ENCODE peak calls at places on chromosomes 5 and 9, in six cellular contexts. One of them, this sample, is unnamed. For H3K36me3, the result is how much of the 10 kb centered on the place peaks cover.

GRCh38 chr5:16679863-16680262 is 63.1 kb upstream of the RETREG1 start:
- DNase-seq in HCT116: no peak
- DNase-seq in HepG2: no peak
- DNase-seq in K562: no peak
- DNase-seq in GM12878: no peak
- DNase-seq in Panc1: no peak
- DNase-seq in this sample: no peak

GRCh38 chr5:82735160-82735789 is 341.9 kb downstream of the TMEM167A start:
- DNase-seq in HCT116: peak
- DNase-seq in HepG2: peak
- DNase-seq in K562: peak
- DNase-seq in GM12878: no peak
- DNase-seq in Panc1: no peak
- DNase-seq in this sample: no peak

GRCh38 chr5:55771175-55771655 is 33.4 kb downstream of the DDX4 start:
- DNase-seq in HCT116: no peak
- DNase-seq in HepG2: no peak
- DNase-seq in K562: no peak
- DNase-seq in GM12878: no peak
- DNase-seq in Panc1: no peak
- DNase-seq in this sample: no peak

GRCh38 chr9:74755999-74756398 is 131.7 kb downstream of the TRPM6 start:
- DNase-seq in HCT116: no peak
- DNase-seq in HepG2: no peak
- DNase-seq in K562: no peak
- DNase-seq in GM12878: no peak
- DNase-seq in Panc1: no peak
- DNase-seq in this sample: no peak

GRCh38 chr5:143653256-143653655 is 158.7 kb upstream of the HMHB1 start:
- DNase-seq in HCT116: no peak
- DNase-seq in HepG2: no peak
- DNase-seq in K562: no peak
- DNase-seq in GM12878: peak
- DNase-seq in Panc1: no peak
- DNase-seq in this sample: no peak

GRCh38 chr5:67366961-67367360 is 170.4 kb upstream of the CD180 start:
- DNase-seq in HCT116: no peak
- DNase-seq in HepG2: no peak
- DNase-seq in K562: no peak
- DNase-seq in GM12878: no peak
- DNase-seq in Panc1: no peak
- DNase-seq in this sample: no peak

GRCh38 chr5:60993875-60994571 is 49.0 kb downstream of the NDUFAF2 start:
- DNase-seq in HCT116: no peak
- DNase-seq in HepG2: no peak
- DNase-seq in K562: no peak
- DNase-seq in GM12878: no peak
- DNase-seq in Panc1: no peak
- DNase-seq in this sample: no peak

GRCh38 chr5:88826959-88827585 is 55.9 kb downstream of the MEF2C start:
- DNase-seq in HCT116: peak
- DNase-seq in HepG2: no peak
- DNase-seq in K562: peak
- DNase-seq in GM12878: peak
- DNase-seq in Panc1: no peak
- DNase-seq in this sample: no peak

GRCh38 chr9:92637886-92638620 is 31.9 kb downstream of the IPPK start:
- DNase-seq in HCT116: no peak
- DNase-seq in HepG2: no peak
- DNase-seq in K562: no peak
- DNase-seq in GM12878: no peak
- DNase-seq in Panc1: no peak
- DNase-seq in this sample: no peak

GRCh38 chr5:154172785-154173184 is 17.7 kb upstream of the GALNT10 start:
- DNase-seq in HCT116: no peak
- DNase-seq in HepG2: no peak
- DNase-seq in K562: no peak
- DNase-seq in GM12878: no peak
- DNase-seq in Panc1: no peak
- DNase-seq in this sample: no peak

GRCh38 chr5:137137013-137137632 is 362.0 kb downstream of the SPOCK1 start:
- DNase-seq in HCT116: no peak
- DNase-seq in HepG2: no peak
- DNase-seq in K562: no peak
- DNase-seq in GM12878: no peak
- DNase-seq in Panc1: no peak
- DNase-seq in this sample: peak

GRCh38 chr5:2112128-2112808 is 229.5 kb upstream of the IRX4 start:
- DNase-seq in HCT116: no peak
- DNase-seq in HepG2: no peak
- DNase-seq in K562: no peak
- DNase-seq in GM12878: no peak
- DNase-seq in Panc1: no peak
- DNase-seq in this sample: no peak

GRCh38 chr5:58458851-58459275 is 1.0 kb downstream of the PLK2 start:
- DNase-seq in HCT116: peak
- DNase-seq in HepG2: peak
- DNase-seq in K562: no peak
- DNase-seq in GM12878: no peak
- DNase-seq in Panc1: no peak
- DNase-seq in this sample: peak

GRCh38 chr5:98770158-98770910 is 3.1 kb upstream of the RGMB start:
- DNase-seq in HCT116: no peak
- DNase-seq in HepG2: peak
- DNase-seq in K562: no peak
- DNase-seq in GM12878: no peak
- DNase-seq in Panc1: no peak
- DNase-seq in this sample: peak

GRCh38 chr9:69153707-69154521 is 20.2 kb upstream of the TJP2 start:
- DNase-seq in HCT116: no peak
- DNase-seq in HepG2: peak
- DNase-seq in K562: no peak
- DNase-seq in GM12878: no peak
- DNase-seq in Panc1: no peak
- DNase-seq in this sample: no peak

GRCh38 chr9:91036826-91037510 is 235.3 kb downstream of the SYK start:
- DNase-seq in HCT116: peak
- DNase-seq in HepG2: peak
- DNase-seq in K562: peak
- DNase-seq in GM12878: no peak
- DNase-seq in Panc1: peak
- DNase-seq in this sample: peak

GRCh38 chr5:73615085-73615484 is 10.9 kb upstream of the ARHGEF28 start:
- DNase-seq in HCT116: no peak
- DNase-seq in HepG2: no peak
- DNase-seq in K562: no peak
- DNase-seq in GM12878: no peak
- DNase-seq in Panc1: no peak
- DNase-seq in this sample: no peak

GRCh38 chr5:112921833-112922817 is at the start of gene REEP5:
- DNase-seq in HCT116: peak
- DNase-seq in HepG2: peak
- DNase-seq in K562: peak
- DNase-seq in GM12878: no peak
- DNase-seq in Panc1: no peak
- DNase-seq in this sample: peak

GRCh38 chr5:151787817-151788216 is 16.1 kb downstream of the G3BP1 start:
- DNase-seq in HCT116: no peak
- DNase-seq in HepG2: no peak
- DNase-seq in K562: no peak
- DNase-seq in GM12878: no peak
- DNase-seq in Panc1: no peak
- DNase-seq in this sample: no peak
- H3K36me3 ChIP-seq in HCT116: under half
- H3K36me3 ChIP-seq in HepG2: under half
- H3K36me3 ChIP-seq in K562: half or more
- H3K36me3 ChIP-seq in GM12878: under half
- H3K36me3 ChIP-seq in Panc1: under half
- H3K36me3 ChIP-seq in this sample: under half

GRCh38 chr9:126750941-126751725 is 53.7 kb upstream of the ZBTB43 start:
- DNase-seq in HCT116: no peak
- DNase-seq in HepG2: no peak
- DNase-seq in K562: no peak
- DNase-seq in GM12878: no peak
- DNase-seq in Panc1: no peak
- DNase-seq in this sample: no peak
- TF ChIP-seq SIN3A in HCT116: no peak
- TF ChIP-seq SIN3A in HepG2: no peak
- TF ChIP-seq SIN3A in K562: no peak
- TF ChIP-seq SIN3A in GM12878: no peak
- TF ChIP-seq SIN3A in Panc1: no peak
- TF ChIP-seq SIN3A in this sample: no peak

GRCh38 chr9:96741771-96742170 is 36.1 kb downstream of the ZNF510 start:
- DNase-seq in HCT116: no peak
- DNase-seq in HepG2: no peak
- DNase-seq in K562: no peak
- DNase-seq in GM12878: no peak
- DNase-seq in Panc1: no peak
- DNase-seq in this sample: no peak
- H3K36me3 ChIP-seq in HCT116: under half
- H3K36me3 ChIP-seq in HepG2: under half
- H3K36me3 ChIP-seq in K562: under half
- H3K36me3 ChIP-seq in GM12878: under half
- H3K36me3 ChIP-seq in Panc1: under half
- H3K36me3 ChIP-seq in this sample: under half

DNA sequence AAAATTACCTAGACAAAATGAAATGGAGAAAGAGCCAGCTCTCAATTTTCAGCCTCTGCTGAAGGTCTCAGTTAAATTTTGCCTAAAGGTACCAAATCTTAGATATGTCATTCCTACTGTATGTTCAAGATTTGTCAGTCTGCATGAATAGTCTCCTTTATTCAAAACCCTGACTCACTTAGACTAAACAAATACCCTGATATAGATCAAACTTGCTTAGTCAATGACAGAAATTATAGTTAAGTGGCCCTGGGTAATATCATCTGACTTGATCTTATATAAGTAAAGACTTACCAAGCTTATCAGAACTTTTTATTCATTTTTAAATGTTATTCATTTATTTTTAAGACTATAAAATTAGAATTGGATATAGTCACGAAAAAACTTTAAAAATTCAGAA is 12.2 kb downstream of the MEGF9 start:
- DNase-seq in HCT116: no peak
- DNase-seq in HepG2: peak
- DNase-seq in K562: no peak
- DNase-seq in GM12878: no peak
- DNase-seq in Panc1: no peak
- DNase-seq in this sample: no peak
- TF ChIP-seq SIN3A in HCT116: no peak
- TF ChIP-seq SIN3A in HepG2: no peak
- TF ChIP-seq SIN3A in K562: no peak
- TF ChIP-seq SIN3A in GM12878: no peak
- TF ChIP-seq SIN3A in Panc1: no peak
- TF ChIP-seq SIN3A in this sample: no peak

DNA sequence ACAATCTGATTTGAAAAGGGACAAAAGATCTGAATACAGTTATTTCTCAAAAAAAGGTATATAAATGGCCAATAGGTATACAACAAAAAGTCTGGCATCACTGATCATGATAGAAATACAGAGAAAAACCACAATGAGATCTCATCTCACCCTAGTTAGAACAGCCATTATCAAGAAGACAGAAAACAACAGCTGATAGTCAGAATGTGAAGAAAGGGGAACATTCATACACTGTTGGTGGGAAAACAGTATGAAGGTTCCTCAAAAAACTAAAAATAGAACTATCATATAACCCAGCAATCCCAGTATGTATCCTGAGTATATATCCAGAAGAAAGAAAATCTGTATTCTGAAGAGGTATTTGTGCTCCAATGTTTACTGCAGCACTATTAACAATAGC is 75.7 kb upstream of the OR2K2 start:
- DNase-seq in HCT116: no peak
- DNase-seq in HepG2: no peak
- DNase-seq in K562: no peak
- DNase-seq in GM12878: no peak
- DNase-seq in Panc1: no peak
- DNase-seq in this sample: no peak
- H3K36me3 ChIP-seq in HCT116: under half
- H3K36me3 ChIP-seq in HepG2: under half
- H3K36me3 ChIP-seq in K562: half or more
- H3K36me3 ChIP-seq in GM12878: under half
- H3K36me3 ChIP-seq in Panc1: under half
- H3K36me3 ChIP-seq in this sample: half or more

DNA sequence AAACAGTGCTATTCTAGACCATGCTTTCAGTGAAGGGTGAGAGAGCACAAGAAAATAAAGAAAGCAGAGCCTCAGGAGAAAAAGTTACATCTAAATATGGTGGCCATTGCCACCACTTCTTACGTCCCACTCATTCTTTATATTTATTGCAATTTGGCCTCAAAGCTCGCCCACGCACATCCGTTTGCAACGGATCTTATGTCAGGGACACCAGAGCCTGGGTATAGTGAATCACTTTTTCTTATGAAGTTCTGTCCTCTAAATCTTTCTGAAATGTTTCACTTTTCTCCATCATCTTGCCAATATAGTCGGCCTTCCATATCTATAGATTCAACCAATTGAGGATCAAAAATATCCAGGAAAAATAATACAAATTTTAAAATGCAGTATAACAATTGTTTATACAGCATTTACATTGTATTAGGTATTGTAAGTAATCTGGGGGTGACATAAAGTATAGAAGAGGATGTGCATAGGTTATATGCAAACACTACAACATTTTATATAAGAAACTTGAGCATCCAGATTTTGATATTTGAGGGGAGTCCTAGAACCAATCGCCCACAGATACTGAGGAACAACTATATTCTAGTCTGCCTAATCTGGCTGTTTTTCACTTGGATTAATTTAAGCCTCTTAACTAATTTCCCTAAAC is 35.2 kb downstream of the GOLPH3 start:
- DNase-seq in HCT116: no peak
- DNase-seq in HepG2: no peak
- DNase-seq in K562: no peak
- DNase-seq in GM12878: no peak
- DNase-seq in Panc1: no peak
- DNase-seq in this sample: no peak
- TF ChIP-seq SIN3A in HCT116: no peak
- TF ChIP-seq SIN3A in HepG2: no peak
- TF ChIP-seq SIN3A in K562: no peak
- TF ChIP-seq SIN3A in GM12878: no peak
- TF ChIP-seq SIN3A in Panc1: no peak
- TF ChIP-seq SIN3A in this sample: no peak

DNA sequence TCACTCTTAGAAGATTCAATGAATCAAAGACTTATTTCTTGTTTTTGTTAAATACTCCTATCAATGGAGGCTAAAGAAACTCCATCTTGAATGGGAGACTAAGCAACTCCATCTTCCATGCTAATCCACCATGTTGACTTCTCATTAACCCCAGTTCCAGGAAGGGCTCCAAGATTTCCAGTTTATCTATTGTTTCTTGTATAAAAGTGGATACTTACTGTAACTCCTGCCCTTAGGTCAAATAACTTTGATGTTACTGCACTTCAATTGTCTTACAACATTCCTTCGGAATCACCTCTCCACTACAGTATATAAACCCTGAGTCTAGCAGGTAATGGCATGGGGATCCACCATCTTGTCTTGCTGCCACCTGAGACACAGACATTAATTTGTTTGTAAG is 63.0 kb downstream of the PUM3 start:
- DNase-seq in HCT116: no peak
- DNase-seq in HepG2: no peak
- DNase-seq in K562: no peak
- DNase-seq in GM12878: no peak
- DNase-seq in Panc1: no peak
- DNase-seq in this sample: no peak
- H3K36me3 ChIP-seq in HCT116: under half
- H3K36me3 ChIP-seq in HepG2: under half
- H3K36me3 ChIP-seq in K562: half or more
- H3K36me3 ChIP-seq in GM12878: under half
- H3K36me3 ChIP-seq in Panc1: under half
- H3K36me3 ChIP-seq in this sample: under half

This sample was measured in SK-N-SH.